ENCODE peak calls at places on chromosomes 5 and 9, in five cellular contexts. M is AG09309, W is BJ, A is epithelial cell of esophagus, V is HCT116. C is an unnamed sample.
A peak's percentile ranks its signal among the peaks of the same experiment; 100 is the strongest.

GRCh38 chr5:98774192-98775046 is 956 bp downstream of the RGMB start:
- DNase-seq in M (no peak), W (no peak), A (peak; percentile 68), V (no peak), C (peak; percentile 71)

GRCh38 chr9:129109952-129110739 is 447 bp downstream of the CRAT start:
- DNase-seq in M (no peak), A (no peak), V (no peak), W (no peak), C (peak; percentile 24)

GRCh38 chr9:5408596-5408995 is 29.1 kb downstream of the PLGRKT start:
- DNase-seq in M (no peak), A (no peak), W (no peak), V (no peak), C (no peak)

GRCh38 chr9:99181621-99182020 is 40.1 kb downstream of the ALG2 start:
- DNase-seq in A (no peak), M (no peak), V (no peak), W (no peak), C (peak; percentile 33)

GRCh38 chr9:129576546-129577543 is 44.1 kb downstream of the C9orf50 start:
- DNase-seq in A (no peak), W (no peak), M (no peak), V (no peak), C (peak; percentile 92)

GRCh38 chr9:4177970-4178758 is 121.7 kb downstream of the GLIS3 start:
- DNase-seq in M (no peak), A (no peak), V (no peak), W (no peak), C (no peak)

GRCh38 chr5:143986567-143987242 is 174.7 kb downstream of the HMHB1 start:
- DNase-seq in A (no peak), W (peak; percentile 43), V (no peak), M (peak; percentile 47), C (peak; percentile 81)

GRCh38 chr9:74949859-74950258 is 2.9 kb downstream of the C9orf40 start:
- DNase-seq in V (no peak), M (no peak), W (no peak), A (no peak), C (no peak)

GRCh38 chr9:137074657-137075274 is 2.6 kb upstream of the UAP1L1 start:
- DNase-seq in W (no peak), A (no peak), M (no peak), V (no peak), C (no peak)

GRCh38 chr9:9645006-9645405 is 967.8 kb downstream of the PTPRD start:
- DNase-seq in A (no peak), W (no peak), M (no peak), V (no peak), C (no peak)

GRCh38 chr9:16526380-16526779 is 344.1 kb downstream of the BNC2 start:
- DNase-seq in V (no peak), W (no peak), A (peak; percentile 75), M (no peak), C (peak; percentile 81)

GRCh38 chr5:31059889-31060288 is 133.6 kb upstream of the CDH6 start:
- DNase-seq in A (no peak), W (peak; percentile 15), V (no peak), M (peak; percentile 38), C (peak; percentile 28)

GRCh38 chr5:15993934-15994333 is 185.7 kb downstream of the MARCHF11 start:
- DNase-seq in V (no peak), M (no peak), A (peak; percentile 14), W (no peak), C (peak; percentile 32)

GRCh38 chr5:15991586-15991985 is 188.0 kb downstream of the MARCHF11 start:
- DNase-seq in W (no peak), A (no peak), V (no peak), M (no peak), C (no peak)

GRCh38 chr5:15993334-15993733 is 186.3 kb downstream of the MARCHF11 start:
- DNase-seq in M (peak; percentile 11), W (no peak), A (peak; percentile 96), V (no peak), C (peak; percentile 46)

GRCh38 chr5:15992918-15993317 is 186.7 kb downstream of the MARCHF11 start:
- DNase-seq in A (peak; percentile 91), V (no peak), M (no peak), W (no peak), C (peak; percentile 71)

GRCh38 chr5:15995206-15996052 is 184.2 kb downstream of the MARCHF11 start:
- DNase-seq in A (peak; percentile 64), W (no peak), M (peak; percentile 20), V (no peak), C (peak; percentile 68)
- TF ChIP-seq CTCF in A (peak; percentile 72), W (peak; percentile 64), M (peak; percentile 64), V (no peak), C (peak; percentile 74)

DNA sequence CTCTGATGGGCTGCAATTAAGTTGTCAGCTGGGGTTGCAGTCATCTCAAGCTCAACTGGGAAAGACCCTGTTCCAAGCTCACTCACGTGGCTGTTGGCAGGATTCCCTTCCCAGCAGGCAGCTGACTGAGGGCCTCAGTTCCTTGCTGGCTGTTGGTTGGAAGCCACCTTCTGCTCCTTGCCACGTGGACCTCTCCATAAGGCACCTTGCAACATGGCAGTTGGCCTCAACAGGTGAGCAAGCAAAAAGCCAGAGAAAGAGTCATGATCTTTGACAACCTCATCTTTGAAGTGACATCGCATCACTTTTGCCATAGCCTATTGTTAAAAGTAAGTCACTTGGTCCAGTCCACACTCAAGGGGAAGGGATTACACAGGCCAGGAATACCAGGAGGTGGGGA is 17.8 kb upstream of the PRELID2 start:
- DNase-seq in M (no peak), A (no peak), W (no peak), V (no peak), C (no peak)
- H3K4me3 ChIP-seq in M (no peak overlapping the region), A (no peak overlapping the region), W (no peak overlapping the region), V (no peak overlapping the region), C (no peak overlapping the region)

GRCh38 chr5:168706655-168707069 is 127.5 kb upstream of the PANK3 start:
- DNase-seq in A (peak; percentile 69), M (no peak), W (no peak), V (peak; percentile 7), C (peak; percentile 56)
- TF ChIP-seq CTCF in A (peak; percentile 86), M (peak; percentile 70), W (peak; percentile 56), V (peak; percentile 45), C (peak; percentile 68)

DNA sequence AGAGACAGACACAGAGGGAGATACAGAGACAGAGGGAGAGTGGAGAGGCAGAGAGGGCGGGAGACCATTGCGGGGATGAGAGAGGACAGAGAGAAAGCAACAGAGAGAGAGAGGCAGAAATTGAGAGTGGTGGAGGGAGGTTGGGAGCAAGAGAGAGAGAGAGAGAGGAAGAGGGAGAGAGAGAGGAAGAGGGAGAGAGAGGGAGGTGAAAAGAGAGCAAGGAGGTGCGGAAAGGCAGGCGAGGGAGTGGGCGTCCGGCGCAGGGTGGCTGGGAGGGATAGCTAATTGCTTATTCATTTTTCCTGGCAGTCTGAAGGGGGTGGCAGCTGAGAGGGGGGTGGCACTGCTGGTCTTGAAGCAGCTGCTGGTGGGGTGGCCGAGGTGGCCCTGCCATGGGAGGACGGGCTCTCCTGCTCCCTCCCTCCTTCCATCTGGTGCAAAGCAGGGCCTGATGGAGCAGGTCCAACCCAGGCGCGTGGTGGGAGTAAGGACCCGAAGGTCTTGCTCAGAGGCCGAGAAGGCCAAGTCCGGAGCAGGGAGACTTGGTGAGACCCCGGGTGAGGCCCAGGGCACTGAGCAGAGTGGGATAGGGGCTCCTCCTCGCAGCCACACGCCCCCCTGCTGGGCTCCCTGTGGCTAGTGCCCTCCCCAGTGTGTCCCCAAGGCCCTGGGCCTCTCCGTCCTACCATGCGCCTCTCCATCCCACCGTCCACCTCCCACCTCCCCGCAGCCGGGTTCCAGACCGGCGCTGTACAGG is 25.3 kb upstream of the RNU6ATAC start:
- DNase-seq in V (no peak), A (no peak), M (no peak), W (no peak), C (no peak)
- H3K4me3 ChIP-seq in V (no peak overlapping the region), A (no peak overlapping the region), M (no peak overlapping the region), W (no peak overlapping the region), C (no peak overlapping the region)

GRCh38 chr9:8262625-8263622 is 463.3 kb upstream of the DMAC1 start:
- DNase-seq in M (no peak), V (no peak), W (no peak), A (no peak), C (no peak)
- TF ChIP-seq CTCF in M (no peak), V (no peak), W (no peak), A (no peak), C (no peak)

GRCh38 chr9:112377087-112377486 is 2.8 kb upstream of the HSDL2 start:
- DNase-seq in A (no peak), M (no peak), W (no peak), V (no peak), C (no peak)
- H3K4me3 ChIP-seq in A (no peak overlapping the region), M (no peak overlapping the region), W (no peak overlapping the region), V (no peak overlapping the region), C (no peak overlapping the region)

GRCh38 chr5:61301345-61301744 is 30.7 kb upstream of the ZSWIM6 start:
- DNase-seq in V (no peak), W (no peak), A (no peak), M (no peak), C (peak; percentile 67)
- TF ChIP-seq CTCF in V (no peak), W (peak; percentile 43), A (no peak), M (peak; percentile 1), C (peak; percentile 22)

DNA sequence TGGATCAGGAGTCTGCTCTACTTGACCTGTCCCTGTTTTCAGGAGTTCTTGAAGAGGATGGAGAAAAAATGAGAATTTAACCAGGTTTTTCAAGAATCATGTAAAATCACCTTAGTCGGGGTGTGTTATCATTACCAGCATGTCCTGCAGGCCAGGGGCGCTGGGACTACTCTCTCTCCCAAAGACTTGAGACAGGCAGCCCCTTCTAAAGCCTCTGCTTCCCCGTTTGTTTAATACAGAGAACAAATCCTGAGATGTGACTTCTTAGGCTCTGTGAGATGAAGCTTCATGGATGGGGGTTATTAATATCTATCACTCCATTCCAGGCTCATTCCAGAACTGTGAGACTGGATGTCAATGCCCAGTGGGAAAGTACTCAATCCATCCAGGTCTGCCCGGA is 3.0 kb downstream of the PAX5 start:
- DNase-seq in A (no peak), M (no peak), V (no peak), W (no peak), C (no peak)
- H3K4me3 ChIP-seq in A (no peak overlapping the region), M (no peak overlapping the region), V (no peak overlapping the region), W (no peak overlapping the region), C (no peak overlapping the region)